ENCODE peak calls at places on chromosomes 4 and X, in six cellular contexts. M is AG20443; J is aorta; R is activated CD8-positive, alpha-beta T cell treated with anti-CD3 and anti-CD28 coated beads for 36 hours; G is activated naive CD4-positive, alpha-beta T cell treated with Interleukin-2 at 50 U/mL for 16 hours; Y is activated naive CD8-positive, alpha-beta T cell treated with anti-CD3 and anti-CD28 coated beads, Interleukin-2, amount 50 U/mL, for 16 hours. X is an unnamed sample.

GRCh38 chrX:141642979-141643378 is 53.5 kb downstream of the SPANXA2 start:
- DNase-seq in M (peak; percentile 5), J (no peak), R (no peak), G (no peak), Y (no peak), X (no peak)

GRCh38 chrX:73577368-73577767 is 14.4 kb downstream of the CHIC1 start:
- DNase-seq in M (peak; percentile 20), J (no peak), R (no peak), G (no peak), Y (no peak), X (no peak)

GRCh38 chr4:101790521-101791188 is at the start of gene BANK1:
- DNase-seq in M (peak; percentile 29), J (peak; percentile 77), R (peak; percentile 48), G (peak; percentile 8), Y (no peak), X (no peak)

GRCh38 chr4:25590171-25590570 is 65.5 kb upstream of the SLC34A2 start:
- DNase-seq in M (no peak), J (no peak), R (no peak), G (no peak), Y (no peak), X (no peak)

GRCh38 chrX:119429471-119429870 is 30.3 kb downstream of the SLC25A43 start:
- DNase-seq in M (no peak), J (no peak), R (no peak), G (no peak), Y (no peak), X (no peak)

GRCh38 chr4:22356996-22357596 is 158.8 kb downstream of the ADGRA3 start:
- DNase-seq in M (peak; percentile 35), J (no peak), R (no peak), G (no peak), Y (no peak), X (no peak)

GRCh38 chr4:156983366-156983765 is 11.8 kb upstream of the PDGFC start:
- DNase-seq in M (no peak), J (no peak), R (no peak), G (no peak), Y (no peak), X (no peak)

GRCh38 chr4:97576955-97577354 is 566.3 kb downstream of the STPG2 start:
- DNase-seq in M (no peak), J (no peak), R (no peak), G (no peak), Y (no peak), X (no peak)

GRCh38 chr4:38804654-38805295 is at the start of gene TLR1:
- DNase-seq in M (peak; percentile 35), J (no peak), R (no peak), G (no peak), Y (no peak), X (no peak)

GRCh38 chrX:74613350-74614192 is 853 bp downstream of the RLIM start:
- DNase-seq in M (peak; percentile 20), J (no peak), R (no peak), G (no peak), Y (no peak), X (no peak)

GRCh38 chrX:71492086-71493065 is 40.5 kb upstream of the OGT start:
- DNase-seq in M (peak; percentile 71), J (peak; percentile 85), R (peak; percentile 66), G (peak; percentile 42), Y (peak; percentile 1), X (no peak)

GRCh38 chr4:164949448-164950118 is 27.9 kb downstream of the TRIM61 start:
- DNase-seq in M (peak; percentile 27), J (no peak), R (no peak), G (no peak), Y (no peak), X (no peak)